ENCODE peak calls at places on chromosome 4, in nine cellular contexts. One of them, this sample, is unnamed. For H3K4me1, the result is how much of the 10 kb centered on the place peaks cover.

GRCh38 chr4:129355529-129355928 is 259.6 kb downstream of the C4orf33 start:
- DNase-seq in transverse colon: no peak
- DNase-seq in GM23248: peak
- DNase-seq in heart left ventricle: no peak
- DNase-seq in sigmoid colon: no peak
- DNase-seq in A549: no peak
- DNase-seq in K562: no peak
- DNase-seq in stomach: no peak
- DNase-seq in colonic mucosa: no peak
- DNase-seq in this sample: no peak

GRCh38 chr4:120685756-120686278 is 236.7 kb downstream of the PRDM5 start:
- DNase-seq in K562: no peak
- DNase-seq in stomach: no peak
- DNase-seq in A549: no peak
- DNase-seq in colonic mucosa: no peak
- DNase-seq in GM23248: peak
- DNase-seq in sigmoid colon: no peak
- DNase-seq in heart left ventricle: no peak
- DNase-seq in transverse colon: no peak
- DNase-seq in this sample: no peak

GRCh38 chr4:184104419-184105101 is 113.1 kb downstream of the ENPP6 start:
- DNase-seq in K562: no peak
- DNase-seq in A549: peak
- DNase-seq in sigmoid colon: no peak
- DNase-seq in heart left ventricle: no peak
- DNase-seq in GM23248: no peak
- DNase-seq in colonic mucosa: no peak
- DNase-seq in transverse colon: no peak
- DNase-seq in stomach: peak
- DNase-seq in this sample: no peak

GRCh38 chr4:20629180-20630115 is 70.8 kb upstream of the PACRGL start:
- DNase-seq in transverse colon: no peak
- DNase-seq in stomach: no peak
- DNase-seq in A549: no peak
- DNase-seq in GM23248: no peak
- DNase-seq in sigmoid colon: no peak
- DNase-seq in colonic mucosa: peak
- DNase-seq in heart left ventricle: no peak
- DNase-seq in K562: no peak
- DNase-seq in this sample: no peak

GRCh38 chr4:185464887-185465286 is 6.6 kb downstream of the CCDC110 start:
- DNase-seq in stomach: no peak
- DNase-seq in A549: no peak
- DNase-seq in GM23248: no peak
- DNase-seq in heart left ventricle: no peak
- DNase-seq in K562: no peak
- DNase-seq in colonic mucosa: no peak
- DNase-seq in transverse colon: no peak
- DNase-seq in sigmoid colon: no peak
- DNase-seq in this sample: no peak

GRCh38 chr4:152680988-152681731 is 1.4 kb upstream of the TMEM154 start:
- DNase-seq in transverse colon: no peak
- DNase-seq in heart left ventricle: no peak
- DNase-seq in sigmoid colon: no peak
- DNase-seq in colonic mucosa: no peak
- DNase-seq in stomach: no peak
- DNase-seq in K562: no peak
- DNase-seq in A549: peak
- DNase-seq in GM23248: peak
- DNase-seq in this sample: no peak

GRCh38 chr4:10567766-10568165 is 110.5 kb upstream of the ZNF518B start:
- DNase-seq in GM23248: no peak
- DNase-seq in stomach: no peak
- DNase-seq in A549: no peak
- DNase-seq in colonic mucosa: no peak
- DNase-seq in K562: no peak
- DNase-seq in sigmoid colon: no peak
- DNase-seq in transverse colon: no peak
- DNase-seq in heart left ventricle: no peak
- DNase-seq in this sample: no peak

GRCh38 chr4:42596918-42597317 is 60.0 kb downstream of the ATP8A1 start:
- DNase-seq in transverse colon: no peak
- DNase-seq in GM23248: no peak
- DNase-seq in stomach: no peak
- DNase-seq in colonic mucosa: no peak
- DNase-seq in heart left ventricle: no peak
- DNase-seq in A549: no peak
- DNase-seq in sigmoid colon: no peak
- DNase-seq in K562: no peak
- DNase-seq in this sample: no peak

GRCh38 chr4:105637409-105638258 is 70.9 kb downstream of the INTS12 start:
- DNase-seq in stomach: peak
- DNase-seq in A549: no peak
- DNase-seq in heart left ventricle: peak
- DNase-seq in transverse colon: peak
- DNase-seq in sigmoid colon: peak
- DNase-seq in GM23248: peak
- DNase-seq in colonic mucosa: peak
- DNase-seq in K562: no peak
- DNase-seq in this sample: no peak

GRCh38 chr4:81566076-81566663 is 94.5 kb upstream of the RASGEF1B start:
- DNase-seq in A549: no peak
- DNase-seq in colonic mucosa: no peak
- DNase-seq in stomach: no peak
- DNase-seq in transverse colon: no peak
- DNase-seq in GM23248: peak
- DNase-seq in heart left ventricle: no peak
- DNase-seq in sigmoid colon: no peak
- DNase-seq in K562: no peak
- DNase-seq in this sample: no peak

GRCh38 chr4:77232653-77233052 is 75.6 kb downstream of the CCNG2 start:
- DNase-seq in transverse colon: no peak
- DNase-seq in A549: peak
- DNase-seq in GM23248: peak
- DNase-seq in heart left ventricle: no peak
- DNase-seq in sigmoid colon: no peak
- DNase-seq in stomach: no peak
- DNase-seq in colonic mucosa: no peak
- DNase-seq in K562: no peak
- DNase-seq in this sample: no peak

GRCh38 chr4:149110499-149110898 is 668.3 kb upstream of the NR3C2 start:
- DNase-seq in sigmoid colon: no peak
- DNase-seq in A549: no peak
- DNase-seq in K562: no peak
- DNase-seq in heart left ventricle: no peak
- DNase-seq in stomach: no peak
- DNase-seq in GM23248: no peak
- DNase-seq in colonic mucosa: peak
- DNase-seq in transverse colon: peak
- DNase-seq in this sample: no peak

GRCh38 chr4:136562842-136563241 is 969.5 kb downstream of the PCDH18 start:
- DNase-seq in transverse colon: no peak
- DNase-seq in sigmoid colon: no peak
- DNase-seq in stomach: no peak
- DNase-seq in A549: no peak
- DNase-seq in GM23248: peak
- DNase-seq in colonic mucosa: no peak
- DNase-seq in K562: no peak
- DNase-seq in heart left ventricle: no peak
- DNase-seq in this sample: no peak

DNA sequence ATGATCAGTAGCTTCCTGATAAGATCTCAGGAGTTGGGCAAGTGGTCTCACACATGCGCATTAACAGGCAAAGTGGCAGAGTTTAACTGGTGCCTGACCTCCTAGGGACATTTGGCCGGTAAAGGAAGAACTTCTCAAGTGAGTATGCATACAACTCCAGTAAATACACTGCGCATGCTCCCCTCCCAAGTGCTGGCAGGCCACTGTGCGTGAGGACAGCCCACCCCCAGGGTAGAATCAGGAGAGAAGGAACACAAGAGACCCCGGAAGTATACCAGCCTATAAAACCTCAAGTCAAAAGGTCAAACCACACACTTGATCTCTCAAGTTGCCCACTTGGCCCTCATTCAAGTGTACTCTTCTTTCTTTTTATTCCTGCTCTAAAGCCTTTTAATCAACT is 225.5 kb upstream of the ANKRD50 start:
- DNase-seq in colonic mucosa: no peak
- DNase-seq in A549: no peak
- DNase-seq in GM23248: no peak
- DNase-seq in sigmoid colon: no peak
- DNase-seq in K562: no peak
- DNase-seq in transverse colon: no peak
- DNase-seq in stomach: no peak
- DNase-seq in heart left ventricle: no peak
- DNase-seq in this sample: no peak
- H3K27ac ChIP-seq in colonic mucosa: no peak
- H3K27ac ChIP-seq in A549: no peak
- H3K27ac ChIP-seq in GM23248: no peak
- H3K27ac ChIP-seq in sigmoid colon: no peak
- H3K27ac ChIP-seq in K562: no peak
- H3K27ac ChIP-seq in transverse colon: no peak
- H3K27ac ChIP-seq in stomach: no peak
- H3K27ac ChIP-seq in heart left ventricle: no peak
- H3K27ac ChIP-seq in this sample: no peak

DNA sequence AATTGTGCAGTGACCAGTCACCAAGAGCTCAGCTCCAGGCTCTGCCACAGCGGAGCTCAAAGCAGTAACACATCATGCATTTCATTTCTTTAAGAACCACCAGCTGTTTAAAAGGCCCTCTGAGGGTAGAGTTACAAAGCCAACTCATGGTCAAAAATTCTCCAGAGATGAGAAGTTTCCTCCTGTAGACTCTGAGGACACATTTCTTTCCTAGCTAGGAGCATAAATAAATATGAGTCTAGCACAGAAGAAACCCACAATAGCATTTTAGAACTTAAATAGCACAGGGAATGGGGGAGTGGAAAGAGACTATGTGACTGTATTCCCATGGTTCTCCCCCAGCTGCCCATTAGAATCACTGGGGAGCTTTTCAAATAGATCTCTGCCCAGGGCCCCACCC is 6.5 kb upstream of the CRMP1 start:
- DNase-seq in K562: no peak
- DNase-seq in heart left ventricle: no peak
- DNase-seq in colonic mucosa: no peak
- DNase-seq in transverse colon: no peak
- DNase-seq in stomach: no peak
- DNase-seq in sigmoid colon: no peak
- DNase-seq in GM23248: no peak
- DNase-seq in A549: no peak
- DNase-seq in this sample: no peak
- H3K4me1 ChIP-seq in K562: under half
- H3K4me1 ChIP-seq in heart left ventricle: under half
- H3K4me1 ChIP-seq in colonic mucosa: under half
- H3K4me1 ChIP-seq in transverse colon: under half
- H3K4me1 ChIP-seq in stomach: under half
- H3K4me1 ChIP-seq in sigmoid colon: under half
- H3K4me1 ChIP-seq in GM23248: under half
- H3K4me1 ChIP-seq in A549: under half
- H3K4me1 ChIP-seq in this sample: under half

GRCh38 chr4:16692493-16692892 is 206.0 kb downstream of the LDB2 start:
- DNase-seq in stomach: no peak
- DNase-seq in heart left ventricle: no peak
- DNase-seq in sigmoid colon: no peak
- DNase-seq in K562: no peak
- DNase-seq in transverse colon: no peak
- DNase-seq in GM23248: peak
- DNase-seq in A549: no peak
- DNase-seq in colonic mucosa: no peak
- DNase-seq in this sample: no peak
- H3K27ac ChIP-seq in stomach: no peak
- H3K27ac ChIP-seq in heart left ventricle: no peak
- H3K27ac ChIP-seq in sigmoid colon: peak
- H3K27ac ChIP-seq in K562: no peak
- H3K27ac ChIP-seq in transverse colon: no peak
- H3K27ac ChIP-seq in GM23248: peak
- H3K27ac ChIP-seq in A549: no peak
- H3K27ac ChIP-seq in colonic mucosa: no peak
- H3K27ac ChIP-seq in this sample: no peak

GRCh38 chr4:1726146-1726934 is 5.0 kb downstream of the TACC3 start:
- DNase-seq in K562: peak
- DNase-seq in colonic mucosa: peak
- DNase-seq in sigmoid colon: peak
- DNase-seq in stomach: peak
- DNase-seq in A549: peak
- DNase-seq in transverse colon: peak
- DNase-seq in GM23248: peak
- DNase-seq in heart left ventricle: peak
- DNase-seq in this sample: peak
- H3K4me1 ChIP-seq in K562: under half
- H3K4me1 ChIP-seq in colonic mucosa: under half
- H3K4me1 ChIP-seq in sigmoid colon: under half
- H3K4me1 ChIP-seq in stomach: half or more
- H3K4me1 ChIP-seq in A549: half or more
- H3K4me1 ChIP-seq in transverse colon: under half
- H3K4me1 ChIP-seq in GM23248: under half
- H3K4me1 ChIP-seq in heart left ventricle: under half
- H3K4me1 ChIP-seq in this sample: under half

GRCh38 chr4:14178421-14178820 is 550.9 kb upstream of the BOD1L1 start:
- DNase-seq in sigmoid colon: no peak
- DNase-seq in K562: no peak
- DNase-seq in transverse colon: no peak
- DNase-seq in A549: peak
- DNase-seq in GM23248: peak
- DNase-seq in colonic mucosa: no peak
- DNase-seq in stomach: no peak
- DNase-seq in heart left ventricle: no peak
- DNase-seq in this sample: peak

GRCh38 chr4:14180983-14181601 is 553.6 kb upstream of the BOD1L1 start:
- DNase-seq in heart left ventricle: no peak
- DNase-seq in GM23248: no peak
- DNase-seq in transverse colon: no peak
- DNase-seq in A549: peak
- DNase-seq in colonic mucosa: no peak
- DNase-seq in sigmoid colon: no peak
- DNase-seq in stomach: peak
- DNase-seq in K562: no peak
- DNase-seq in this sample: no peak

GRCh38 chr4:14180166-14180565 is 552.6 kb upstream of the BOD1L1 start:
- DNase-seq in K562: no peak
- DNase-seq in A549: no peak
- DNase-seq in stomach: no peak
- DNase-seq in GM23248: no peak
- DNase-seq in transverse colon: no peak
- DNase-seq in heart left ventricle: no peak
- DNase-seq in colonic mucosa: no peak
- DNase-seq in sigmoid colon: no peak
- DNase-seq in this sample: no peak

GRCh38 chr4:14177987-14178386 is 550.5 kb upstream of the BOD1L1 start:
- DNase-seq in heart left ventricle: no peak
- DNase-seq in A549: no peak
- DNase-seq in K562: no peak
- DNase-seq in stomach: no peak
- DNase-seq in GM23248: no peak
- DNase-seq in sigmoid colon: no peak
- DNase-seq in colonic mucosa: no peak
- DNase-seq in transverse colon: peak
- DNase-seq in this sample: no peak

GRCh38 chr4:14176613-14177012 is 549.1 kb upstream of the BOD1L1 start:
- DNase-seq in A549: no peak
- DNase-seq in stomach: no peak
- DNase-seq in K562: no peak
- DNase-seq in colonic mucosa: no peak
- DNase-seq in sigmoid colon: no peak
- DNase-seq in transverse colon: no peak
- DNase-seq in heart left ventricle: no peak
- DNase-seq in GM23248: no peak
- DNase-seq in this sample: no peak
- H3K27ac ChIP-seq in A549: no peak
- H3K27ac ChIP-seq in stomach: no peak
- H3K27ac ChIP-seq in K562: no peak
- H3K27ac ChIP-seq in colonic mucosa: no peak
- H3K27ac ChIP-seq in sigmoid colon: no peak
- H3K27ac ChIP-seq in transverse colon: no peak
- H3K27ac ChIP-seq in heart left ventricle: no peak
- H3K27ac ChIP-seq in GM23248: no peak
- H3K27ac ChIP-seq in this sample: no peak

This sample was measured in naive thymus-derived CD4-positive, alpha-beta T cell.